ENCODE peak calls at places on chromosomes 11 and 22, in ten cellular contexts. Y is A172, C is Karpas-422, V is kidney tubule cell, K is lower leg skin, N is posterior cingulate gyrus, L is NCI-H187, J is caudate nucleus, X is NCI-H345, S is spleen. B is an unnamed sample.

GRCh38 chr11:19511066-19511412 is 201.6 kb upstream of the NAV2 start:
- DNase-seq in Y (no peak), C (no peak), V (no peak), K (no peak), N (no peak), L (no peak), J (no peak), X (no peak), S (no peak), B (peak)

GRCh38 chr22:23409976-23410375 is 170.1 kb downstream of the IGLL1 start:
- DNase-seq in Y (no peak), C (no peak), V (no peak), K (no peak), N (no peak), L (no peak), J (no peak), X (no peak), S (no peak), B (no peak)

GRCh38 chr11:22928207-22928917 is 68.1 kb upstream of the CCDC179 start:
- DNase-seq in Y (no peak), C (no peak), V (no peak), K (no peak), N (no peak), L (no peak), J (no peak), X (no peak), S (no peak), B (no peak)

GRCh38 chr22:44890416-44891292 is 119.2 kb downstream of the PHF21B start:
- DNase-seq in Y (no peak), C (no peak), V (no peak), K (peak), N (no peak), L (no peak), J (no peak), X (no peak), S (peak), B (no peak)

GRCh38 chr22:35589071-35589735 is 27.9 kb downstream of the MB start:
- DNase-seq in Y (peak), C (no peak), V (peak), K (no peak), N (no peak), L (no peak), J (no peak), X (no peak), S (no peak), B (peak)

GRCh38 chr11:46826310-46827044 is 19.6 kb downstream of the CKAP5 start:
- DNase-seq in Y (peak), C (peak), V (peak), K (peak), N (peak), L (peak), J (no peak), X (peak), S (peak), B (peak)

GRCh38 chr11:126359431-126360048 is 4.1 kb downstream of the ST3GAL4 start:
- DNase-seq in Y (no peak), C (no peak), V (no peak), K (peak), N (peak), L (no peak), J (no peak), X (no peak), S (peak), B (peak)

GRCh38 chr11:1817511-1817910 is 17.3 kb upstream of the SYT8 start:
- DNase-seq in Y (no peak), C (no peak), V (no peak), K (no peak), N (no peak), L (no peak), J (no peak), X (no peak), S (no peak), B (no peak)

GRCh38 chr11:88100161-88100560 is 75.1 kb downstream of the RAB38 start:
- DNase-seq in Y (no peak), C (no peak), V (no peak), K (no peak), N (no peak), L (no peak), J (no peak), X (no peak), S (no peak), B (no peak)

GRCh38 chr22:41308054-41308453 is 6.7 kb downstream of the ZC3H7B start:
- DNase-seq in Y (peak), C (no peak), V (peak), K (no peak), N (no peak), L (no peak), J (no peak), X (no peak), S (no peak), B (no peak)

GRCh38 chr22:40721266-40721665 is 42.0 kb downstream of the MCHR1 start:
- DNase-seq in Y (peak), C (no peak), V (peak), K (no peak), N (no peak), L (no peak), J (no peak), X (peak), S (no peak), B (peak)

GRCh38 chr11:30653606-30654005 is 67.5 kb upstream of the MPPED2 start:
- DNase-seq in Y (no peak), C (peak), V (peak), K (no peak), N (no peak), L (no peak), J (no peak), X (no peak), S (no peak), B (no peak)

GRCh38 chr11:110158317-110159200 is 65.4 kb downstream of the ZC3H12C start:
- DNase-seq in Y (no peak), C (no peak), V (peak), K (no peak), N (no peak), L (no peak), J (no peak), X (no peak), S (no peak), B (no peak)

GRCh38 chr11:2580061-2580421 is 119.8 kb downstream of the KCNQ1OT1 start:
- DNase-seq in Y (no peak), C (no peak), V (no peak), K (peak), N (no peak), L (no peak), J (no peak), X (no peak), S (peak), B (no peak)